ENCODE peak calls at places on chromosomes 7 and 10, in seven cellular contexts. One of them, this sample, is unnamed.

GRCh38 chr7:83469076-83469475 is 179.9 kb downstream of the SEMA3E start:
- DNase-seq in CD8-positive, alpha-beta T cell: no peak
- DNase-seq in heart right ventricle: no peak
- DNase-seq in right cardiac atrium: no peak
- DNase-seq in Panc1: no peak
- DNase-seq in H9: no peak
- DNase-seq in neural progenitor cell: no peak
- DNase-seq in this sample: no peak

GRCh38 chr7:64872351-64872750 is 30.7 kb upstream of the ZNF273 start:
- DNase-seq in CD8-positive, alpha-beta T cell: no peak
- DNase-seq in heart right ventricle: no peak
- DNase-seq in right cardiac atrium: no peak
- DNase-seq in Panc1: no peak
- DNase-seq in H9: peak; percentile 12
- DNase-seq in neural progenitor cell: no peak
- DNase-seq in this sample: no peak

GRCh38 chr7:27303021-27303420 is 60.4 kb downstream of the EVX1 start:
- DNase-seq in CD8-positive, alpha-beta T cell: no peak
- DNase-seq in heart right ventricle: no peak
- DNase-seq in right cardiac atrium: no peak
- DNase-seq in Panc1: no peak
- DNase-seq in H9: no peak
- DNase-seq in neural progenitor cell: no peak
- DNase-seq in this sample: no peak

GRCh38 chr7:128920913-128921582 is 10.5 kb upstream of the KCP start:
- DNase-seq in CD8-positive, alpha-beta T cell: no peak
- DNase-seq in heart right ventricle: no peak
- DNase-seq in right cardiac atrium: no peak
- DNase-seq in Panc1: no peak
- DNase-seq in H9: peak; percentile 24
- DNase-seq in neural progenitor cell: peak; percentile 36
- DNase-seq in this sample: no peak

GRCh38 chr7:157532068-157532467 is 195.3 kb downstream of the DNAJB6 start:
- DNase-seq in CD8-positive, alpha-beta T cell: no peak
- DNase-seq in heart right ventricle: no peak
- DNase-seq in right cardiac atrium: no peak
- DNase-seq in Panc1: no peak
- DNase-seq in H9: no peak
- DNase-seq in neural progenitor cell: no peak
- DNase-seq in this sample: no peak

GRCh38 chr10:92434385-92434784 is 139.5 kb downstream of the IDE start:
- DNase-seq in CD8-positive, alpha-beta T cell: no peak
- DNase-seq in heart right ventricle: no peak
- DNase-seq in right cardiac atrium: no peak
- DNase-seq in Panc1: no peak
- DNase-seq in H9: no peak
- DNase-seq in neural progenitor cell: no peak
- DNase-seq in this sample: no peak

GRCh38 chr7:69598487-69599148 is 343 bp downstream of the AUTS2 start:
- DNase-seq in CD8-positive, alpha-beta T cell: no peak
- DNase-seq in heart right ventricle: peak; percentile 33
- DNase-seq in right cardiac atrium: peak; percentile 22
- DNase-seq in Panc1: no peak
- DNase-seq in H9: no peak
- DNase-seq in neural progenitor cell: peak; percentile 54
- DNase-seq in this sample: no peak

GRCh38 chr7:41709621-41710020 is 6.7 kb upstream of the INHBA start:
- DNase-seq in CD8-positive, alpha-beta T cell: no peak
- DNase-seq in heart right ventricle: no peak
- DNase-seq in right cardiac atrium: no peak
- DNase-seq in Panc1: no peak
- DNase-seq in H9: no peak
- DNase-seq in neural progenitor cell: no peak
- DNase-seq in this sample: no peak

GRCh38 chr7:44064791-44065430 is 456 bp downstream of the PGAM2 start:
- DNase-seq in CD8-positive, alpha-beta T cell: no peak
- DNase-seq in heart right ventricle: no peak
- DNase-seq in right cardiac atrium: peak; percentile 36
- DNase-seq in Panc1: no peak
- DNase-seq in H9: no peak
- DNase-seq in neural progenitor cell: peak; percentile 11
- DNase-seq in this sample: no peak

GRCh38 chr7:131194070-131194865 is 133.4 kb upstream of the MKLN1 start:
- DNase-seq in CD8-positive, alpha-beta T cell: no peak
- DNase-seq in heart right ventricle: no peak
- DNase-seq in right cardiac atrium: no peak
- DNase-seq in Panc1: no peak
- DNase-seq in H9: no peak
- DNase-seq in neural progenitor cell: no peak
- DNase-seq in this sample: no peak

GRCh38 chr10:127424594-127425264 is 124.4 kb upstream of the NPS start:
- DNase-seq in CD8-positive, alpha-beta T cell: no peak
- DNase-seq in heart right ventricle: no peak
- DNase-seq in right cardiac atrium: peak; percentile 32
- DNase-seq in Panc1: no peak
- DNase-seq in H9: no peak
- DNase-seq in neural progenitor cell: no peak
- DNase-seq in this sample: no peak

GRCh38 chr7:27277628-27278027 is 35.0 kb downstream of the EVX1 start:
- DNase-seq in CD8-positive, alpha-beta T cell: no peak
- DNase-seq in heart right ventricle: no peak
- DNase-seq in right cardiac atrium: no peak
- DNase-seq in Panc1: no peak
- DNase-seq in H9: no peak
- DNase-seq in neural progenitor cell: no peak
- DNase-seq in this sample: no peak

GRCh38 chr7:98719396-98719795 is 102.3 kb downstream of the NPTX2 start:
- DNase-seq in CD8-positive, alpha-beta T cell: no peak
- DNase-seq in heart right ventricle: no peak
- DNase-seq in right cardiac atrium: no peak
- DNase-seq in Panc1: no peak
- DNase-seq in H9: no peak
- DNase-seq in neural progenitor cell: no peak
- DNase-seq in this sample: no peak

GRCh38 chr10:93452143-93452542 is 30.0 kb downstream of the MYOF start:
- DNase-seq in CD8-positive, alpha-beta T cell: no peak
- DNase-seq in heart right ventricle: no peak
- DNase-seq in right cardiac atrium: no peak
- DNase-seq in Panc1: no peak
- DNase-seq in H9: no peak
- DNase-seq in neural progenitor cell: no peak
- DNase-seq in this sample: no peak

GRCh38 chr10:129641982-129642381 is 174.9 kb downstream of the MGMT start:
- DNase-seq in CD8-positive, alpha-beta T cell: no peak
- DNase-seq in heart right ventricle: no peak
- DNase-seq in right cardiac atrium: no peak
- DNase-seq in Panc1: no peak
- DNase-seq in H9: no peak
- DNase-seq in neural progenitor cell: no peak
- DNase-seq in this sample: no peak

GRCh38 chr7:148726385-148726784 is 27.7 kb downstream of the CUL1 start:
- DNase-seq in CD8-positive, alpha-beta T cell: no peak
- DNase-seq in heart right ventricle: no peak
- DNase-seq in right cardiac atrium: no peak
- DNase-seq in Panc1: no peak
- DNase-seq in H9: no peak
- DNase-seq in neural progenitor cell: no peak
- DNase-seq in this sample: no peak

GRCh38 chr10:43065761-43066160 is 11.1 kb upstream of the RET start:
- DNase-seq in CD8-positive, alpha-beta T cell: no peak
- DNase-seq in heart right ventricle: no peak
- DNase-seq in right cardiac atrium: no peak
- DNase-seq in Panc1: no peak
- DNase-seq in H9: no peak
- DNase-seq in neural progenitor cell: no peak
- DNase-seq in this sample: no peak

GRCh38 chr7:137986252-137987010 is 15.5 kb downstream of the CREB3L2 start:
- DNase-seq in CD8-positive, alpha-beta T cell: no peak
- DNase-seq in heart right ventricle: peak; percentile 29
- DNase-seq in right cardiac atrium: no peak
- DNase-seq in Panc1: no peak
- DNase-seq in H9: peak; percentile 36
- DNase-seq in neural progenitor cell: no peak
- DNase-seq in this sample: no peak

GRCh38 chr10:78712147-78712546 is 356.6 kb upstream of the ZMIZ1 start:
- DNase-seq in CD8-positive, alpha-beta T cell: no peak
- DNase-seq in heart right ventricle: peak; percentile 68
- DNase-seq in right cardiac atrium: peak; percentile 40
- DNase-seq in Panc1: no peak
- DNase-seq in H9: peak; percentile 46
- DNase-seq in neural progenitor cell: no peak
- DNase-seq in this sample: no peak

GRCh38 chr7:99036531-99037175 is 107.3 kb downstream of the SMURF1 start:
- DNase-seq in CD8-positive, alpha-beta T cell: no peak
- DNase-seq in heart right ventricle: no peak
- DNase-seq in right cardiac atrium: peak; percentile 69
- DNase-seq in Panc1: no peak
- DNase-seq in H9: peak; percentile 82
- DNase-seq in neural progenitor cell: peak; percentile 73
- DNase-seq in this sample: peak; percentile 50

GRCh38 chr7:24572421-24573007 is 738 bp upstream of the PALS2 start:
- DNase-seq in CD8-positive, alpha-beta T cell: peak; percentile 27
- DNase-seq in heart right ventricle: peak; percentile 5
- DNase-seq in right cardiac atrium: peak; percentile 54
- DNase-seq in Panc1: no peak
- DNase-seq in H9: no peak
- DNase-seq in neural progenitor cell: no peak
- DNase-seq in this sample: peak; percentile 49

GRCh38 chr7:22586101-22586805 is 86.3 kb upstream of the STEAP1B start:
- DNase-seq in CD8-positive, alpha-beta T cell: no peak
- DNase-seq in heart right ventricle: no peak
- DNase-seq in right cardiac atrium: no peak
- DNase-seq in Panc1: no peak
- DNase-seq in H9: no peak
- DNase-seq in neural progenitor cell: no peak
- DNase-seq in this sample: no peak

GRCh38 chr7:2295936-2296620 is 18.2 kb downstream of the SNX8 start:
- DNase-seq in CD8-positive, alpha-beta T cell: no peak
- DNase-seq in heart right ventricle: no peak
- DNase-seq in right cardiac atrium: no peak
- DNase-seq in Panc1: no peak
- DNase-seq in H9: no peak
- DNase-seq in neural progenitor cell: no peak
- DNase-seq in this sample: no peak

GRCh38 chr10:14554091-14554842 is 220.4 kb downstream of the FAM107B start:
- DNase-seq in CD8-positive, alpha-beta T cell: no peak
- DNase-seq in heart right ventricle: no peak
- DNase-seq in right cardiac atrium: no peak
- DNase-seq in Panc1: no peak
- DNase-seq in H9: no peak
- DNase-seq in neural progenitor cell: no peak
- DNase-seq in this sample: no peak
- H3K27ac ChIP-seq in CD8-positive, alpha-beta T cell: peak overlapping the region; percentile 19
- H3K27ac ChIP-seq in heart right ventricle: no peak overlapping the region
- H3K27ac ChIP-seq in right cardiac atrium: no peak overlapping the region
- H3K27ac ChIP-seq in Panc1: no peak overlapping the region
- H3K27ac ChIP-seq in H9: no peak overlapping the region
- H3K27ac ChIP-seq in neural progenitor cell: no peak overlapping the region
- H3K27ac ChIP-seq in this sample: peak overlapping the region; percentile 46

GRCh38 chr10:15540729-15541128 is 169.6 kb upstream of the FAM171A1 start:
- DNase-seq in CD8-positive, alpha-beta T cell: no peak
- DNase-seq in heart right ventricle: no peak
- DNase-seq in right cardiac atrium: no peak
- DNase-seq in Panc1: no peak
- DNase-seq in H9: peak; percentile 46
- DNase-seq in neural progenitor cell: no peak
- DNase-seq in this sample: no peak

GRCh38 chr10:15543994-15544393 is 172.9 kb upstream of the FAM171A1 start:
- DNase-seq in CD8-positive, alpha-beta T cell: no peak
- DNase-seq in heart right ventricle: no peak
- DNase-seq in right cardiac atrium: no peak
- DNase-seq in Panc1: no peak
- DNase-seq in H9: no peak
- DNase-seq in neural progenitor cell: no peak
- DNase-seq in this sample: no peak

GRCh38 chr10:15545266-15545665 is 174.2 kb upstream of the FAM171A1 start:
- DNase-seq in CD8-positive, alpha-beta T cell: no peak
- DNase-seq in heart right ventricle: no peak
- DNase-seq in right cardiac atrium: no peak
- DNase-seq in Panc1: no peak
- DNase-seq in H9: no peak
- DNase-seq in neural progenitor cell: no peak
- DNase-seq in this sample: no peak

GRCh38 chr10:15541376-15541775 is 170.3 kb upstream of the FAM171A1 start:
- DNase-seq in CD8-positive, alpha-beta T cell: no peak
- DNase-seq in heart right ventricle: no peak
- DNase-seq in right cardiac atrium: no peak
- DNase-seq in Panc1: no peak
- DNase-seq in H9: no peak
- DNase-seq in neural progenitor cell: no peak
- DNase-seq in this sample: no peak

GRCh38 chr10:15542817-15543216 is 171.7 kb upstream of the FAM171A1 start:
- DNase-seq in CD8-positive, alpha-beta T cell: no peak
- DNase-seq in heart right ventricle: no peak
- DNase-seq in right cardiac atrium: no peak
- DNase-seq in Panc1: no peak
- DNase-seq in H9: no peak
- DNase-seq in neural progenitor cell: no peak
- DNase-seq in this sample: no peak
- H3K27ac ChIP-seq in CD8-positive, alpha-beta T cell: no peak overlapping the region
- H3K27ac ChIP-seq in heart right ventricle: no peak overlapping the region
- H3K27ac ChIP-seq in right cardiac atrium: no peak overlapping the region
- H3K27ac ChIP-seq in Panc1: no peak overlapping the region
- H3K27ac ChIP-seq in H9: no peak overlapping the region
- H3K27ac ChIP-seq in neural progenitor cell: no peak overlapping the region
- H3K27ac ChIP-seq in this sample: no peak overlapping the region

DNA sequence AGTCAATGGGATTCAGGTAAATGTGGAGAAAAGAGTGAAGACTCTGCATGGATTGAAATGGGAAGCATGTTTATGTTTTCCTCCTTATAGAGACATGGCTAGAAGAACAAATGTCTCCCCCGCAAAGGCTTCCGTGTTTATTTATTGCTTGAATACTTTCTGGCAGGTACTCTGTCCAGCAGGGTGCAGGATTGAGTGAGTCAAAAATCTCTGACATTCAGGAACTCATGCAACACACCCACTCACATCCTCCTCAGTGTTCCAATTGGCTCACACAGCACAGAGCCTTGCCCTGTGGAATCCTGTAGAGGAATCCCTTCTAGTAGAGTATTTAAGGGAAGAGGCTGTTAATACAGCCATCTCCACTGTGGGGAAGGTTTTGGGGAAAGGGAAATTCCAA is 290.3 kb upstream of the VWC2 start:
- DNase-seq in CD8-positive, alpha-beta T cell: no peak
- DNase-seq in heart right ventricle: peak; percentile 6
- DNase-seq in right cardiac atrium: no peak
- DNase-seq in Panc1: no peak
- DNase-seq in H9: no peak
- DNase-seq in neural progenitor cell: peak; percentile 36
- DNase-seq in this sample: no peak
- H3K27ac ChIP-seq in CD8-positive, alpha-beta T cell: no peak overlapping the region
- H3K27ac ChIP-seq in heart right ventricle: no peak overlapping the region
- H3K27ac ChIP-seq in right cardiac atrium: no peak overlapping the region
- H3K27ac ChIP-seq in Panc1: no peak overlapping the region
- H3K27ac ChIP-seq in H9: no peak overlapping the region
- H3K27ac ChIP-seq in neural progenitor cell: no peak overlapping the region
- H3K27ac ChIP-seq in this sample: no peak overlapping the region

DNA sequence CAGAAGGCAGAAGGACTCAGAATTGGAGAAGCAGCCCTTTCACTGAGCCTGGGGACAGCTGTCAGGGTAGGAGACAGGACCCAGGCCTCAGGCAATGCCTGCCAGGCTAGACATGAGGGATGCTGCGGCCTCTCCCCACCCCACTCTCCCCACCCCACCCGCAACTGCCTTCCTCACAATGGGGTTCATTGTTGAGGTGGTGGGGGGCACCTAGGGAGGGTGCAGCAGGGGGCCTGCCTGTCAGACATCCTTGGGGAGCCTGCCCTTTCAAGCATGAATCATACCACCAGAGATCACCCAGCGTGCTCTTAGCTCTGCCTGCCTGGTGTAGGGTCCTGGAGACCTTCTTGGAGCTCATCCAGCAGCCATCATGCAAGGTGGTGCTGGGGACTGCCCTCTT is at the start of gene C10orf62:
- DNase-seq in CD8-positive, alpha-beta T cell: no peak
- DNase-seq in heart right ventricle: no peak
- DNase-seq in right cardiac atrium: no peak
- DNase-seq in Panc1: no peak
- DNase-seq in H9: no peak
- DNase-seq in neural progenitor cell: no peak
- DNase-seq in this sample: no peak
- H3K27ac ChIP-seq in CD8-positive, alpha-beta T cell: no peak within 1 kb of the TSS
- H3K27ac ChIP-seq in heart right ventricle: no peak within 1 kb of the TSS
- H3K27ac ChIP-seq in right cardiac atrium: no peak within 1 kb of the TSS
- H3K27ac ChIP-seq in Panc1: no peak within 1 kb of the TSS
- H3K27ac ChIP-seq in H9: no peak within 1 kb of the TSS
- H3K27ac ChIP-seq in neural progenitor cell: no peak within 1 kb of the TSS
- H3K27ac ChIP-seq in this sample: peak within 1 kb of the TSS; percentile 58